ENCODE peak calls at places on chromosomes 13 and 19, in ten cellular contexts. R is CD8-positive, alpha-beta memory T cell; J is bronchial epithelial cell; Q is GM23248; O is ascending aorta; D is cardiac muscle cell; Z is uterus; X is kidney epithelial cell; U is ovary; A is hepatocyte. C is an unnamed sample.

GRCh38 chr19:58544591-58545285 is 874 bp downstream of the TRIM28 start:
- DNase-seq in R (peak; percentile 88), J (no peak), Q (peak; percentile 83), O (no peak), D (peak; percentile 66), Z (no peak), X (no peak), U (no peak), A (peak; percentile 88), C (no peak)

GRCh38 chr19:17831419-17831888 is 10.1 kb upstream of the INSL3 start:
- DNase-seq in R (no peak), J (no peak), Q (no peak), O (no peak), D (no peak), Z (no peak), X (no peak), U (peak; percentile 70), A (no peak), C (no peak)

GRCh38 chr19:29001006-29001921 is 211.7 kb downstream of the UQCRFS1 start:
- DNase-seq in R (no peak), J (no peak), Q (peak; percentile 36), O (no peak), D (peak; percentile 9), Z (peak; percentile 39), X (no peak), U (no peak), A (no peak), C (no peak)

GRCh38 chr13:50457430-50458393 is 385.8 kb downstream of the DLEU7 start:
- DNase-seq in R (no peak), J (no peak), Q (no peak), O (no peak), D (no peak), Z (no peak), X (no peak), U (no peak), A (no peak), C (no peak)

GRCh38 chr13:39353988-39354387 is 249.0 kb downstream of the LHFPL6 start:
- DNase-seq in R (no peak), J (peak; percentile 79), Q (peak; percentile 55), O (no peak), D (peak; percentile 73), Z (no peak), X (no peak), U (no peak), A (no peak), C (no peak)

GRCh38 chr19:16896913-16897571 is 8.2 kb downstream of the F2RL3 start:
- DNase-seq in R (peak; percentile 61), J (peak; percentile 74), Q (peak; percentile 95), O (peak; percentile 95), D (peak; percentile 99), Z (peak; percentile 90), X (peak; percentile 65), U (peak; percentile 98), A (peak; percentile 96), C (peak; percentile 16)

GRCh38 chr19:41318696-41319499 is 8.9 kb downstream of the CCDC97 start:
- DNase-seq in R (no peak), J (no peak), Q (no peak), O (no peak), D (no peak), Z (no peak), X (no peak), U (no peak), A (no peak), C (no peak)

GRCh38 chr13:94672400-94672799 is 39.9 kb downstream of the SOX21 start:
- DNase-seq in R (no peak), J (no peak), Q (no peak), O (no peak), D (no peak), Z (no peak), X (no peak), U (no peak), A (no peak), C (no peak)

GRCh38 chr19:4191044-4191443 is 8.6 kb downstream of the ANKRD24 start:
- DNase-seq in R (no peak), J (no peak), Q (no peak), O (no peak), D (no peak), Z (no peak), X (no peak), U (no peak), A (no peak), C (no peak)

GRCh38 chr13:73168993-73169401 is 110.2 kb downstream of the KLF5 start:
- DNase-seq in R (no peak), J (peak; percentile 98), Q (peak; percentile 13), O (no peak), D (no peak), Z (no peak), X (no peak), U (no peak), A (no peak), C (no peak)

GRCh38 chr13:39910833-39911232 is 255.4 kb downstream of the COG6 start:
- DNase-seq in R (no peak), J (no peak), Q (no peak), O (peak; percentile 59), D (peak; percentile 72), Z (no peak), X (no peak), U (no peak), A (no peak), C (no peak)

GRCh38 chr13:113050856-113051431 is 54.6 kb upstream of the F7 start:
- DNase-seq in R (peak; percentile 41), J (no peak), Q (no peak), O (no peak), D (no peak), Z (no peak), X (no peak), U (no peak), A (no peak), C (no peak)
- H3K27me3 ChIP-seq in R (no peaks in the 10 kb centered on the region), J (no peaks in the 10 kb centered on the region), Q (peaks cover 53% of the 10 kb centered on the region), O (no peaks in the 10 kb centered on the region), D (peaks cover 43% of the 10 kb centered on the region), Z (peaks cover 10% of the 10 kb centered on the region), X (peaks cover 36% of the 10 kb centered on the region), U (no peaks in the 10 kb centered on the region), A (no peaks in the 10 kb centered on the region), C (no peaks in the 10 kb centered on the region)

GRCh38 chr19:56324425-56324824 is 9.8 kb upstream of the ZSCAN5A start:
- DNase-seq in R (no peak), J (no peak), Q (no peak), O (no peak), D (no peak), Z (no peak), X (no peak), U (no peak), A (no peak), C (no peak)

GRCh38 chr19:56316728-56317127 is 2.1 kb upstream of the ZSCAN5A start:
- DNase-seq in R (no peak), J (no peak), Q (no peak), O (no peak), D (no peak), Z (no peak), X (no peak), U (no peak), A (no peak), C (no peak)

GRCh38 chr19:56317749-56318148 is 3.1 kb upstream of the ZSCAN5A start:
- DNase-seq in R (no peak), J (no peak), Q (no peak), O (no peak), D (no peak), Z (no peak), X (no peak), U (no peak), A (no peak), C (no peak)

GRCh38 chr19:56321981-56322558 is 7.4 kb upstream of the ZSCAN5A start:
- DNase-seq in R (no peak), J (no peak), Q (no peak), O (no peak), D (no peak), Z (no peak), X (no peak), U (no peak), A (no peak), C (no peak)

GRCh38 chr19:56321254-56321980 is 6.8 kb upstream of the ZSCAN5A start:
- DNase-seq in R (no peak), J (no peak), Q (no peak), O (no peak), D (no peak), Z (no peak), X (no peak), U (no peak), A (no peak), C (no peak)
- H3K4me3 ChIP-seq in R (no peak overlapping the region), J (no peak overlapping the region), Q (no peak overlapping the region), O (no peak overlapping the region), D (no peak overlapping the region), Z (no peak overlapping the region), X (no peak overlapping the region), U (no peak overlapping the region), A (no peak overlapping the region), C (no peak overlapping the region)

DNA sequence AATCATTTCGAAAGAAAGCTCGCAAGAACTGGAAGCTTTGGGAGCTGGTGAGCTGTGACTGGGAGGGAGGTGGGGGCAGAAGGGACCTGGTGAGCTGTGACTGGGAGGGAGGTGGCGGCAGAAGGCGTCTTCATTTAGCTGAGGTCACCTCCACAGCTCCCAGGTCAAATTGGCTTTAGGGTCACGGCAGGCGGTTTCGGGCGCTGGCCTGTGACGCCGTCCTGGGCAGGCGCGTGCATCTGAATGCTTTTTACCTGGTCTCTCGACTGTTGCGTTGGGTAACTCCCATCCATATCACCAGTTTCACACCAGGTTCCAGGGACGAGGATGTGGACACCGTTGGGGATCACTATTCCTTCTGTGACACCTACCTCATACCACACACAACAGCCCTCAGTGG is 29.2 kb downstream of the C2CD4C start:
- DNase-seq in R (peak; percentile 36), J (no peak), Q (no peak), O (no peak), D (no peak), Z (no peak), X (no peak), U (no peak), A (no peak), C (no peak)
- H3K27me3 ChIP-seq in R (peaks cover 13% of the 10 kb centered on the region), J (no peaks in the 10 kb centered on the region), Q (peaks cover 11% of the 10 kb centered on the region), O (no peaks in the 10 kb centered on the region), D (no peaks in the 10 kb centered on the region), Z (no peaks in the 10 kb centered on the region), X (peaks cover 22% of the 10 kb centered on the region), U (no peaks in the 10 kb centered on the region), A (no peaks in the 10 kb centered on the region), C (no peaks in the 10 kb centered on the region)

GRCh38 chr19:30376272-30376671 is 4.1 kb downstream of the ZNF536 start:
- DNase-seq in R (no peak), J (no peak), Q (no peak), O (no peak), D (no peak), Z (no peak), X (no peak), U (no peak), A (no peak), C (no peak)

GRCh38 chr19:30373593-30373992 is 1.4 kb downstream of the ZNF536 start:
- DNase-seq in R (no peak), J (no peak), Q (no peak), O (no peak), D (no peak), Z (no peak), X (no peak), U (no peak), A (no peak), C (peak; percentile 76)

GRCh38 chr19:30374791-30375650 is 2.8 kb downstream of the ZNF536 start:
- DNase-seq in R (no peak), J (no peak), Q (peak; percentile 14), O (peak; percentile 24), D (no peak), Z (no peak), X (no peak), U (no peak), A (peak; percentile 26), C (peak; percentile 69)

GRCh38 chr19:30376826-30377425 is 4.7 kb downstream of the ZNF536 start:
- DNase-seq in R (no peak), J (no peak), Q (no peak), O (peak; percentile 45), D (no peak), Z (no peak), X (no peak), U (no peak), A (no peak), C (no peak)

GRCh38 chr19:30375651-30376050 is 3.5 kb downstream of the ZNF536 start:
- DNase-seq in R (no peak), J (no peak), Q (no peak), O (no peak), D (no peak), Z (no peak), X (no peak), U (no peak), A (no peak), C (no peak)
- H3K4me3 ChIP-seq in R (no peak overlapping the region), J (no peak overlapping the region), Q (no peak overlapping the region), O (no peak overlapping the region), D (no peak overlapping the region), Z (no peak overlapping the region), X (no peak overlapping the region), U (no peak overlapping the region), A (no peak overlapping the region), C (no peak overlapping the region)